ENCODE peak calls at places on chromosomes 7 and 10, in four cellular contexts. K, X, I and V are unnamed samples. For H3K27me3, the result is how much of the 10 kb centered on the place peaks cover.

GRCh38 chr7:5557920-5558401 is 134.3 kb upstream of the TNRC18 start:
- DNase-seq in K (peak), X (peak), I (no peak), V (peak)

GRCh38 chr10:85888004-85888403 is 478.6 kb downstream of the GRID1 start:
- DNase-seq in X (no peak), K (peak), I (no peak), V (no peak)

GRCh38 chr7:141550694-141551079 is 523 bp upstream of the AGK start:
- DNase-seq in I (no peak), X (no peak), K (peak), V (peak)

GRCh38 chr10:33116293-33116697 is 158.3 kb upstream of the ITGB1 start:
- DNase-seq in X (no peak), I (peak), K (peak), V (peak)

GRCh38 chr10:523925-524324 is 165.5 kb downstream of the DIP2C start:
- DNase-seq in K (no peak), X (no peak), I (no peak), V (no peak)

GRCh38 chr10:44569193-44570091 is 184.5 kb upstream of the CXCL12 start:
- DNase-seq in X (no peak), I (no peak), K (peak), V (no peak)

GRCh38 chr7:80921130-80921529 is 2.3 kb upstream of the SEMA3C start:
- DNase-seq in X (peak), K (no peak), I (no peak), V (no peak)

GRCh38 chr10:31099664-31100063 is 68.0 kb upstream of the ZNF438 start:
- DNase-seq in K (peak), I (no peak), X (peak), V (no peak)

GRCh38 chr7:141511370-141512335 is 39.6 kb upstream of the AGK start:
- DNase-seq in I (peak), X (peak), K (peak), V (no peak)

GRCh38 chr10:3110782-3111625 is 43.7 kb downstream of the PFKP start:
- DNase-seq in X (no peak), K (no peak), I (no peak), V (no peak)

GRCh38 chr10:72080042-72081035 is 8.0 kb downstream of the SPOCK2 start:
- DNase-seq in I (peak), K (no peak), X (no peak), V (no peak)

GRCh38 chr10:11874568-11875182 is 51.5 kb downstream of the PROSER2 start:
- DNase-seq in K (peak), I (peak), X (peak), V (no peak)

DNA sequence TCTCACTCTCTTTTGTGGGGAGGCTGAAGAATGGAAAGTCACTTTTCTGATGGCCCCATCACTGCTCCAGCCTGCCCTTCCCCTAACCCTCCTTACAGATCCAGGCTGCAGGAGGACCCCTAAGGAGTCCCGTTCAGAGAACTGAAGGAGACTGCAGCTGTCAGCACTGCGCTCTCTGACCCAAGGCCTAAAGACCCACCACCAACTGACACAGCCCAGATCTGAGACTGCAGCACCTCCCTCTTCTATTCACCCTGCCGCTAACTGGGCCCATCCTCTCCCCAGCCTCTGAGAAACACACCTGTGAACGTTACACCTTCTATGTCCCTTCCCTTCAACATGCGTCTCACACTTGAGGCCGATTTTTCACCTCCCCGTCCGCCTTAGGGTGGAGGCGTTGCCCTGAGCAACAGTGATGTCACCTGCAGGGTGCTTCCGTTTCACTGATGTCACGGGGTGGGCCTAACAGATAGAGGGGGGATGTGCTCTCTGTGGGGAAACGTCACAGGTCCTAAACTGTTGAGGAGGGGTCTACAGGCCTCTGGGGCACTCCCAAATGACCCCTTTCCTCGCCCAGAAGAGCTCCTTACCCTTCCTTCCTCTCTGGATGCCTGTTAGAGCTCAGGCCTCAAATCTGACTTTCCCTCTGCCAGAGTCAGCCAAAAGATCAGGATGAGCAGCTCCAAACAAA is 5.1 kb downstream of the ITPRIP start:
- DNase-seq in K (no peak), X (no peak), I (peak), V (no peak)
- H3K27ac ChIP-seq in K (no peak), X (no peak), I (no peak), V (no peak)

GRCh38 chr10:70910486-70911350 is 22.4 kb upstream of the PCBD1 start:
- DNase-seq in K (no peak), X (no peak), I (no peak), V (no peak)
- H3K27me3 ChIP-seq in K (under half), X (under half), I (under half), V (under half)

DNA sequence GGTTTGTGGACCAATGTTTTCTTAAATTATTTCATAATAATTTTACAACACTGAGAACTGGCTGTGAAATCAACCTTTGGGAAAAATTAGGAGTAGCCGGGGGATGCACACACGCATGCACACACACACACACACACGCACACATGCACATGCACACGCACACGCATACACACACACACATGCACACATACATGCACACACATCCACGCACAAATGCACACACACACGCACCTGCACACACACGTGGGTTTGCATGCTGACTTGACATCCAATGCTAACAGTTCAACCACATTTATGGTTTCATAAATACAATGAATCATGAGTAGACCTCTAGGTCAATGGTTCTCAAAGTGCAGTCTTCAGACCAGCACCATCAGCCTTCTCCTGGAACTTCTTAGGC is 354.1 kb downstream of the DPP6 start:
- DNase-seq in I (no peak), X (no peak), K (no peak), V (no peak)
- H3K4me3 ChIP-seq in I (no peak), X (no peak), K (no peak), V (no peak)

GRCh38 chr10:117542706-117543244 is at the start of gene EMX2:
- DNase-seq in K (no peak), I (peak), X (no peak), V (no peak)
- H3K27ac ChIP-seq in K (no peak), I (no peak), X (no peak), V (no peak)

DNA sequence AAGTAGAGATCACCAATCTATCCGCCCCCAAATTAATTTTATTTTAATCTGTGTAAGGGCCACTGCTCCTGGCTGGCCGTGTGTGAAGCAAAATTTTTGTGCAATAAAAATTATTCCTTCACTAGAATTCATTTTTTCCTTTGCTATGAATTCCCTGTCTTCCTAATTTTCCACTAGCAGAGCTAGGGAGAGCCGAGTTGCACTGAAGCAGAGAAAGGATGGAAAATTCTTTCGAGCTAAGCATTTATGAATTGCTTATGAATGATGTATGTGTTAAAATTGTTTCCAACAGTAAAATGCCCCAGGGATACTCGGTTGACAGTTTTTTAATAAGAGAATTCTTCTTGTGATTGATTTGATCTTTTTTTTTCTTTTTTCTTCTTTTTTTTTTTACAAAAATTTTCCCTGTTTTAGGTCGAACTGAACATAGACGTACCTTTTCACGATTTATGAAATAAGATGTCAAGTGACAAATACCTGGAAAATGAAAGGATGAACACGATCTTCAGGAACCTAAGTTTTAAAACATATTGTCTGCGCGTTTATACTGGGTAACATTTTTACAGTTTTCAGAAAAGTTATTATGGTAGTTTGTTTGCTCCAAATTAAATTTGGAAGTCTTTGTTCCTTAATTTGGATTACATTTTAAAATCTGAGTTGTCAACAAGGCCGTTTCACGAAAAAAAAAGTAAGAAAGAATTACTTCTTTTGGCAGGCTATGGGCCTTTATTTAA is 288.8 kb upstream of the NFE2L3 start:
- DNase-seq in K (no peak), I (no peak), X (no peak), V (no peak)
- H3K27me3 ChIP-seq in K (under half), I (under half), X (under half), V (under half)